ENCODE peak calls at places on chromosomes 6 and 20, in seven cellular contexts. One of them, this sample, is unnamed.

GRCh38 chr20:39910536-39910935 is 778.5 kb downstream of the MAFB start:
- DNase-seq in small intestine: no peak
- DNase-seq in spleen: peak; percentile 69
- DNase-seq in naive thymus-derived CD4-positive, alpha-beta T cell: no peak
- DNase-seq in endodermal cell: no peak
- DNase-seq in uterus: no peak
- DNase-seq in GM23248: no peak
- DNase-seq in this sample: no peak

GRCh38 chr6:161476711-161477110 is 202.8 kb upstream of the AGPAT4 start:
- DNase-seq in small intestine: no peak
- DNase-seq in spleen: no peak
- DNase-seq in naive thymus-derived CD4-positive, alpha-beta T cell: no peak
- DNase-seq in endodermal cell: no peak
- DNase-seq in uterus: no peak
- DNase-seq in GM23248: peak; percentile 23
- DNase-seq in this sample: no peak

GRCh38 chr6:4873928-4874327 is 97.7 kb downstream of the CDYL start:
- DNase-seq in small intestine: no peak
- DNase-seq in spleen: no peak
- DNase-seq in naive thymus-derived CD4-positive, alpha-beta T cell: no peak
- DNase-seq in endodermal cell: no peak
- DNase-seq in uterus: no peak
- DNase-seq in GM23248: no peak
- DNase-seq in this sample: no peak

GRCh38 chr6:70686548-70687133 is 19.0 kb downstream of the SMAP1 start:
- DNase-seq in small intestine: peak; percentile 42
- DNase-seq in spleen: no peak
- DNase-seq in naive thymus-derived CD4-positive, alpha-beta T cell: peak; percentile 45
- DNase-seq in endodermal cell: no peak
- DNase-seq in uterus: no peak
- DNase-seq in GM23248: peak; percentile 53
- DNase-seq in this sample: no peak

GRCh38 chr6:15538766-15539165 is 124.1 kb downstream of the DTNBP1 start:
- DNase-seq in small intestine: no peak
- DNase-seq in spleen: no peak
- DNase-seq in naive thymus-derived CD4-positive, alpha-beta T cell: no peak
- DNase-seq in endodermal cell: peak; percentile 67
- DNase-seq in uterus: no peak
- DNase-seq in GM23248: no peak
- DNase-seq in this sample: no peak

GRCh38 chr20:22526512-22527012 is 57.8 kb downstream of the FOXA2 start:
- DNase-seq in small intestine: no peak
- DNase-seq in spleen: no peak
- DNase-seq in naive thymus-derived CD4-positive, alpha-beta T cell: no peak
- DNase-seq in endodermal cell: no peak
- DNase-seq in uterus: no peak
- DNase-seq in GM23248: no peak
- DNase-seq in this sample: no peak

GRCh38 chr6:147970970-147971369 is 371.7 kb upstream of the SASH1 start:
- DNase-seq in small intestine: peak; percentile 16
- DNase-seq in spleen: no peak
- DNase-seq in naive thymus-derived CD4-positive, alpha-beta T cell: no peak
- DNase-seq in endodermal cell: no peak
- DNase-seq in uterus: no peak
- DNase-seq in GM23248: no peak
- DNase-seq in this sample: no peak

GRCh38 chr6:131182991-131183425 is 47.7 kb downstream of the AKAP7 start:
- DNase-seq in small intestine: peak; percentile 41
- DNase-seq in spleen: no peak
- DNase-seq in naive thymus-derived CD4-positive, alpha-beta T cell: peak; percentile 55
- DNase-seq in endodermal cell: peak; percentile 73
- DNase-seq in uterus: no peak
- DNase-seq in GM23248: peak; percentile 64
- DNase-seq in this sample: no peak

DNA sequence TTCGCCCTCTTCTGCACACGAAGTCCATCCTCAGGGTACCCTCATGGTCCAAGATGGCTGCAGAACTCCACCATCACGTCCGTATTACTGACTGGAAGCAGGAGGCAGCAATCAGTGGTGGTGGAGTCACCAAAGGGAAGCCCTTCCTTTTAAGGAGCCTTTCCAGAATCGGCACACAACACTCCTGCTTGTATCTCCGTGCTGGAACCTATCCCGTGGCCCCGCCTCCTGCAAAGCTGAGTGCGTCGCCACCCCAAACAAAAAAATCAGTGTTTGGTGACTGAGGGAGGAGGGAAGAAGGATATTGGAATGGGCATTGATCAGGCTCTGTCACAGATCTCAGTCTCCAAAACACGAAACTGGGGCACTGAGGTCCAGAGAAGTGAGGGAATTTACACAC is 5.8 kb upstream of the CCN5 start:
- DNase-seq in small intestine: no peak
- DNase-seq in spleen: no peak
- DNase-seq in naive thymus-derived CD4-positive, alpha-beta T cell: no peak
- DNase-seq in endodermal cell: no peak
- DNase-seq in uterus: no peak
- DNase-seq in GM23248: no peak
- DNase-seq in this sample: no peak
- H3K27ac ChIP-seq in small intestine: no peak overlapping the region
- H3K27ac ChIP-seq in spleen: no peak overlapping the region
- H3K27ac ChIP-seq in naive thymus-derived CD4-positive, alpha-beta T cell: no peak overlapping the region
- H3K27ac ChIP-seq in endodermal cell: no peak overlapping the region
- H3K27ac ChIP-seq in uterus: no peak overlapping the region
- H3K27ac ChIP-seq in GM23248: no peak overlapping the region
- H3K27ac ChIP-seq in this sample: no peak overlapping the region

DNA sequence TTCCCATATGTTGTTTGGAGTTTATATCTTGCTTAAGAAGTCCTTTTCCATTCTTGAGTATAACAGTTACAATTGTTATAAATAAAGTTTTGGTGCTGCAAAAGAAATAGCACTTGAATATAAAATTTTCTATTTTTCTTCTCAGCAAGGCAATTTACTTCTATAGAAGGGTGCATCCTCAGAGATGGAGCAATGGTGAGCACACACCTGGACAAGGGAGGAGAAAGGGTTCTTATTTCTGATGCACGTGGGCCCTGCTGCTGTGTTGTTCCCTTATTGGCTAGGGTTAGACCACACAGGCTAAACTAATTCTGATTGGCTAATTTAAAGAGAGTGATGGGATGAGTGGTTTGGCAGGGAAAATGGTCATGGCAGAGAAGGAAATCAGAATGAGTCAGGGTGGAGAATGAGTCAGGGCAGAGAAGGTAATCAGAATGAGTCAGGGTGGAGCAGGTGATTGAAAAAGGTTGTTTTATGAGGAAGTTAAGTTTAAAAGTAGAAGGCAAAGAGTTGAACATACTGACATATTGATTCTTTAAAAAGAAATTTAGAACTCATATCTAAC is 38.0 kb downstream of the CST8 start:
- DNase-seq in small intestine: no peak
- DNase-seq in spleen: no peak
- DNase-seq in naive thymus-derived CD4-positive, alpha-beta T cell: no peak
- DNase-seq in endodermal cell: peak; percentile 61
- DNase-seq in uterus: no peak
- DNase-seq in GM23248: no peak
- DNase-seq in this sample: no peak
- H3K4me1 ChIP-seq in small intestine: no peaks in the 10 kb centered on the region
- H3K4me1 ChIP-seq in spleen: no peaks in the 10 kb centered on the region
- H3K4me1 ChIP-seq in naive thymus-derived CD4-positive, alpha-beta T cell: no peaks in the 10 kb centered on the region
- H3K4me1 ChIP-seq in endodermal cell: peaks cover 8% of the 10 kb centered on the region
- H3K4me1 ChIP-seq in uterus: no peaks in the 10 kb centered on the region
- H3K4me1 ChIP-seq in GM23248: no peaks in the 10 kb centered on the region
- H3K4me1 ChIP-seq in this sample: no peaks in the 10 kb centered on the region

DNA sequence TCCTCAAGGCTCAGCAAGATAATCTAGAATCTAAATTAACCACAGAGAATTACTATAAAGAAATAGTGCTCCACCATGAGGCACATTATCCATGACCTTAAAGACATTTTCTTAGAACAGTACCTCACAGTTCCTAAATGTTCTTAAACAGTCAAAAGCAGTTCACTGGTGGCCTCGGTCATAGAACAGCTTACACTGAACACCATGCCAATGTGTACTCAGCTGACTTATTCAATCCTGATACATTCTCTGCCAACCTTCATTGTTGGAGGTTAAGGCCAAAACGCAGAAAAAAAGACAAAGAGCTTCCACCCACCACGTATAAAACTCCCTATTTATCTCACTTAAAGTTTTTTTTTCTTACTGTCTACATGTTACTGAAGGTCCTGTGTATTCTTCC is 21.8 kb upstream of the TMEM170B start:
- DNase-seq in small intestine: no peak
- DNase-seq in spleen: no peak
- DNase-seq in naive thymus-derived CD4-positive, alpha-beta T cell: no peak
- DNase-seq in endodermal cell: no peak
- DNase-seq in uterus: no peak
- DNase-seq in GM23248: no peak
- DNase-seq in this sample: no peak
- H3K4me3 ChIP-seq in small intestine: no peak overlapping the region
- H3K4me3 ChIP-seq in spleen: no peak overlapping the region
- H3K4me3 ChIP-seq in naive thymus-derived CD4-positive, alpha-beta T cell: no peak overlapping the region
- H3K4me3 ChIP-seq in endodermal cell: no peak overlapping the region
- H3K4me3 ChIP-seq in uterus: no peak overlapping the region
- H3K4me3 ChIP-seq in GM23248: no peak overlapping the region
- H3K4me3 ChIP-seq in this sample: no peak overlapping the region

GRCh38 chr20:62127799-62128198 is 5.5 kb downstream of the LSM14B start:
- DNase-seq in small intestine: no peak
- DNase-seq in spleen: no peak
- DNase-seq in naive thymus-derived CD4-positive, alpha-beta T cell: no peak
- DNase-seq in endodermal cell: no peak
- DNase-seq in uterus: no peak
- DNase-seq in GM23248: no peak
- DNase-seq in this sample: no peak

GRCh38 chr20:62128499-62128898 is 6.2 kb downstream of the LSM14B start:
- DNase-seq in small intestine: no peak
- DNase-seq in spleen: no peak
- DNase-seq in naive thymus-derived CD4-positive, alpha-beta T cell: no peak
- DNase-seq in endodermal cell: no peak
- DNase-seq in uterus: no peak
- DNase-seq in GM23248: no peak
- DNase-seq in this sample: no peak

GRCh38 chr20:62132421-62132820 is 10.1 kb downstream of the LSM14B start:
- DNase-seq in small intestine: no peak
- DNase-seq in spleen: no peak
- DNase-seq in naive thymus-derived CD4-positive, alpha-beta T cell: no peak
- DNase-seq in endodermal cell: no peak
- DNase-seq in uterus: no peak
- DNase-seq in GM23248: peak; percentile 33
- DNase-seq in this sample: no peak

GRCh38 chr20:62131560-62132320 is 9.5 kb downstream of the LSM14B start:
- DNase-seq in small intestine: no peak
- DNase-seq in spleen: no peak
- DNase-seq in naive thymus-derived CD4-positive, alpha-beta T cell: no peak
- DNase-seq in endodermal cell: no peak
- DNase-seq in uterus: no peak
- DNase-seq in GM23248: no peak
- DNase-seq in this sample: no peak

GRCh38 chr20:62129731-62130531 is 7.7 kb downstream of the LSM14B start:
- DNase-seq in small intestine: no peak
- DNase-seq in spleen: no peak
- DNase-seq in naive thymus-derived CD4-positive, alpha-beta T cell: no peak
- DNase-seq in endodermal cell: no peak
- DNase-seq in uterus: no peak
- DNase-seq in GM23248: no peak
- DNase-seq in this sample: no peak
- H3K27ac ChIP-seq in small intestine: no peak overlapping the region
- H3K27ac ChIP-seq in spleen: peak overlapping the region; percentile 32
- H3K27ac ChIP-seq in naive thymus-derived CD4-positive, alpha-beta T cell: peak overlapping the region; percentile 9
- H3K27ac ChIP-seq in endodermal cell: no peak overlapping the region
- H3K27ac ChIP-seq in uterus: no peak overlapping the region
- H3K27ac ChIP-seq in GM23248: no peak overlapping the region
- H3K27ac ChIP-seq in this sample: no peak overlapping the region

GRCh38 chr6:6486595-6486994 is 101.9 kb upstream of the LY86 start:
- DNase-seq in small intestine: no peak
- DNase-seq in spleen: no peak
- DNase-seq in naive thymus-derived CD4-positive, alpha-beta T cell: no peak
- DNase-seq in endodermal cell: no peak
- DNase-seq in uterus: no peak
- DNase-seq in GM23248: no peak
- DNase-seq in this sample: no peak
- H3K4me1 ChIP-seq in small intestine: no peaks in the 10 kb centered on the region
- H3K4me1 ChIP-seq in spleen: no peaks in the 10 kb centered on the region
- H3K4me1 ChIP-seq in naive thymus-derived CD4-positive, alpha-beta T cell: no peaks in the 10 kb centered on the region
- H3K4me1 ChIP-seq in endodermal cell: no peaks in the 10 kb centered on the region
- H3K4me1 ChIP-seq in uterus: no peaks in the 10 kb centered on the region
- H3K4me1 ChIP-seq in GM23248: no peaks in the 10 kb centered on the region
- H3K4me1 ChIP-seq in this sample: no peaks in the 10 kb centered on the region

DNA sequence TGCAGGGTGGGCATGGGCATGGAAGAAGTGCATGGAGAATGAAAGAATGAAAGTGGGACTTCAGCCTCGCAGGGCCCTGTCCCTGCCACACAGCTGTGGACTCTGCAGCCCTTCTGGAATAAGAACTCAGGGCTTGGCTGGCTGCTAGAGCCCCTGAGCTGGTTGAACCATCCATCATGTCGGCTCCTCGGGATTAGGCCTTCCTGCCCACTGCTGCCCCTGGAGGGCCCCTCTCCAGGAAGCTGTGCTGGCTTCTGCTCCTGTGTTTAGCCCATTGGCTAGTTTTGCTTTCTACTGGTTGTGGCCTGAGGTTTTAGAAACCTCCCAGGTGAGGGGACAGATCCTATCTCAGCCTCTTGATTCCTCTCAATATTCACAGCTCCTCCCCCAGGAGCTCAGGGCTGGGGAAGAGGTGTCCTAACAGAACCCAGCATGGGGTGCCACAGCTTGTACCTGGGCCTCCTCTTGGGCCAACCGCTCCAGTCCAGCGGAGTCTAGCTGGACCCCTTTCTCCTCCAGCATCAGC is 7.9 kb downstream of the AARS2 start:
- DNase-seq in small intestine: no peak
- DNase-seq in spleen: no peak
- DNase-seq in naive thymus-derived CD4-positive, alpha-beta T cell: no peak
- DNase-seq in endodermal cell: peak; percentile 62
- DNase-seq in uterus: no peak
- DNase-seq in GM23248: no peak
- DNase-seq in this sample: no peak
- H3K4me3 ChIP-seq in small intestine: no peak overlapping the region
- H3K4me3 ChIP-seq in spleen: no peak overlapping the region
- H3K4me3 ChIP-seq in naive thymus-derived CD4-positive, alpha-beta T cell: no peak overlapping the region
- H3K4me3 ChIP-seq in endodermal cell: no peak overlapping the region
- H3K4me3 ChIP-seq in uterus: no peak overlapping the region
- H3K4me3 ChIP-seq in GM23248: no peak overlapping the region
- H3K4me3 ChIP-seq in this sample: no peak overlapping the region